ENCODE peak calls at places on chromosomes 3 and 15, in six cellular contexts. F is heart left ventricle, Q is Peyer's patch, M is A549, R is ovary, V is IMR-90. A is an unnamed sample.

GRCh38 chr15:70321106-70321809 is 223.5 kb upstream of the TLE3 start:
- DNase-seq in F (no peak), Q (no peak), M (no peak), R (no peak), V (no peak), A (no peak)

GRCh38 chr15:35514759-35515158 is 31.2 kb downstream of the DPH6 start:
- DNase-seq in F (no peak), Q (no peak), M (no peak), R (no peak), V (peak; percentile 33), A (no peak)

GRCh38 chr3:139111392-139112229 is 66.9 kb upstream of the PRR23C start:
- DNase-seq in F (peak; percentile 65), Q (peak; percentile 79), M (peak; percentile 50), R (peak; percentile 87), V (peak; percentile 55), A (peak; percentile 69)

GRCh38 chr3:61334783-61335182 is 83.5 kb upstream of the FHIT start:
- DNase-seq in F (no peak), Q (no peak), M (no peak), R (no peak), V (no peak), A (no peak)

GRCh38 chr3:95029644-95030043 is 966.8 kb downstream of the NSUN3 start:
- DNase-seq in F (no peak), Q (no peak), M (no peak), R (no peak), V (no peak), A (no peak)

GRCh38 chr3:43629254-43629653 is 7.4 kb upstream of the ANO10 start:
- DNase-seq in F (no peak), Q (no peak), M (peak; percentile 51), R (no peak), V (peak; percentile 76), A (no peak)

GRCh38 chr15:72227192-72227586 is 3.8 kb downstream of the PKM start:
- DNase-seq in F (no peak), Q (peak; percentile 65), M (peak; percentile 71), R (no peak), V (peak; percentile 91), A (no peak)

GRCh38 chr15:31365655-31366127 is 39.1 kb downstream of the KLF13 start:
- DNase-seq in F (peak; percentile 93), Q (peak; percentile 98), M (no peak), R (peak; percentile 92), V (peak; percentile 72), A (peak; percentile 97)

GRCh38 chr3:70040386-70040785 is 40.9 kb downstream of the SAMMSON start:
- DNase-seq in F (no peak), Q (no peak), M (peak; percentile 1), R (no peak), V (no peak), A (no peak)

GRCh38 chr3:159128628-159129027 is 326.8 kb downstream of the MFSD1 start:
- DNase-seq in F (no peak), Q (no peak), M (peak; percentile 20), R (no peak), V (no peak), A (no peak)

GRCh38 chr15:45855907-45856579 is 221.2 kb downstream of the SQOR start:
- DNase-seq in F (no peak), Q (no peak), M (no peak), R (no peak), V (no peak), A (no peak)

GRCh38 chr3:28745904-28746617 is 397.4 kb upstream of the AZI2 start:
- DNase-seq in F (no peak), Q (no peak), M (no peak), R (no peak), V (no peak), A (no peak)

GRCh38 chr3:174532776-174533175 is 326.4 kb upstream of the NAALADL2 start:
- DNase-seq in F (no peak), Q (no peak), M (no peak), R (no peak), V (no peak), A (no peak)

GRCh38 chr15:87959658-87960057 is 296.9 kb downstream of the NTRK3 start:
- DNase-seq in F (no peak), Q (no peak), M (no peak), R (no peak), V (no peak), A (no peak)

GRCh38 chr3:124395165-124395564 is 335.1 kb upstream of the UMPS start:
- DNase-seq in F (no peak), Q (no peak), M (no peak), R (no peak), V (no peak), A (peak; percentile 2)

GRCh38 chr3:105970283-105970682 is 101.5 kb upstream of the CBLB start:
- DNase-seq in F (no peak), Q (no peak), M (peak; percentile 17), R (no peak), V (peak; percentile 78), A (no peak)

GRCh38 chr15:46815765-46816164 is 901.5 kb upstream of the SEMA6D start:
- DNase-seq in F (peak; percentile 48), Q (no peak), M (no peak), R (no peak), V (no peak), A (no peak)

GRCh38 chr3:156630081-156630772 is 44.2 kb upstream of the TIPARP start:
- DNase-seq in F (no peak), Q (no peak), M (no peak), R (no peak), V (peak; percentile 45), A (no peak)

GRCh38 chr3:23706116-23706515 is 99.6 kb upstream of the UBE2E1 start:
- DNase-seq in F (no peak), Q (no peak), M (no peak), R (no peak), V (peak; percentile 24), A (no peak)

GRCh38 chr15:24848050-24848449 is 106.7 kb upstream of the SNRPN start:
- DNase-seq in F (peak; percentile 57), Q (no peak), M (peak; percentile 62), R (peak; percentile 16), V (peak; percentile 57), A (no peak)

GRCh38 chr3:51620543-51620942 is 50.5 kb upstream of the TEX264 start:
- DNase-seq in F (no peak), Q (no peak), M (no peak), R (no peak), V (peak; percentile 83), A (no peak)

GRCh38 chr3:186828340-186828739 is 14.2 kb upstream of the ADIPOQ start:
- DNase-seq in F (no peak), Q (peak; percentile 39), M (no peak), R (no peak), V (no peak), A (no peak)

GRCh38 chr15:69460481-69460880 is 7.9 kb downstream of the RPLP1 start:
- DNase-seq in F (no peak), Q (no peak), M (no peak), R (no peak), V (no peak), A (no peak)

GRCh38 chr3:122395582-122395981 is 11.6 kb downstream of the FAM162A start:
- DNase-seq in F (no peak), Q (no peak), M (no peak), R (no peak), V (no peak), A (no peak)

DNA sequence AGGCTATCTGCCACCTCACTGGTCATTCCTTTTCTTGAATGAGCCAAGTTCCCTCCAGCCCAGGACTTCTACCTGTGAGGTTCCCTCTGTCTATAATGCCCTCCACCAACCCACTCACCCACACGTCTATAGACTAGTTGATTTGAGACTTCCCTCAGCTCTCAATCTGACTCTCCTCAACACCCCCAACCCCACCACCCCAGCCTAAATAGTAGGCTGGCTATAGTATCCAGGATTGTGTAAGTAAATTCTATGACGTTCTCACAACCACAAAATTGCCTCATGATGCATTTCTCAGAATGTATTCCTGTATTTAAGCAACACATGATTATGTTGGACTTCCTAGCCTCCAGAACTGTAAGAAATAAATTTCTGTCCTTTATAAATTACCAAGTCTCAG is 2.2 kb downstream of the PLSCR1 start:
- DNase-seq in F (no peak), Q (no peak), M (no peak), R (no peak), V (peak; percentile 65), A (peak; percentile 30)
- TF ChIP-seq POLR2A in F (no peak), Q (no peak), M (no peak), R (no peak), V (no peak), A (no peak)

GRCh38 chr15:55289011-55289572 is 521 bp downstream of the RAB27A start:
- DNase-seq in F (peak; percentile 30), Q (peak; percentile 61), M (peak; percentile 19), R (no peak), V (peak; percentile 39), A (peak; percentile 76)
- TF ChIP-seq POLR2A in F (no peak), Q (no peak), M (no peak), R (no peak), V (no peak), A (no peak)

DNA sequence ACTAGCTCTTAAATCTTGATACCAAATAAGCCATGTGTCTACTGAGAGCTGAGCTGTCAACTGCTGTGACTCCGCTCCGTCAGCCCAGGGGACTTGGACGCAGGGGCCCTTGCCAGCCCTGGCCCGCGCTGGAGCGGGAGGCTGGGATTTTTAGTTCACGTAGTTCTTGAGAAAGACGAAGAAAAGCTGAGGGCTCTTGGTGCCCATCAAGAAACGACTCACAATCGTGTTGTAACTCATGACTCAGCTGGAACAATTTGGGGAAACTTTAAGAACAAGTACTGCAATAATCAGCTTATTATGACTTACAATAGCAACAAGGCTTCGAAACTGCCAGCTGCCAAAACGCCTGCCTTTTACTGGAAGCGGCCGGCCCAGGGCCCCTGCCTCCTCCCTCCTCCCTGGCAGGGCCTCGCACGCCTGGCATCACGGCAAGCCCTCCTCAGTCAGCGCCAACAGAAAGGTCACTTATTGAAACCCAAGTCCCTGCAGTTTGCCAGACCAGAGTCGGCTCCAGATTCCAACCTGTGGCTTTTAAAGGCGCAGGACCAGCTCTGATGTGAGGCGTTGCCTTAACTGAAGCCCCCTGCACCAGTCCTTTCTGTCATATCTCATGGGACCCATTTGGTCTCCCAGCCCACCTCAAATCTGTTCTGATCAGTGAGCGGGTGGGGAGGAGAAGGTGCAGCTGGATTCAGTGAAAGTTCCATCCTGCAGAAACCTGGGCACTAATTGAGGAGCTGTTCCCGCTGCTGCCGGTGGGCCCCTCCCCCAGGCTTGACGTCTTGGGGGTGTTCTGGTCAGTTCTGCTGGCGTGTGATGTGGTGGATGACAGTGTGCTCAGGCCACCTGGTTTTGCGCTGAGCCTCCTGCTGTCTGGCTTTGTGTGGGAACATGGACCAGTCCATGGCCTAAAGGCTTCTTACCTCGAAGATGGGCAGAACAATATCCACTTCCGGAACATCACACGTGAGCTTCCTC is 60.1 kb downstream of the RGMA start:
- DNase-seq in F (peak; percentile 93), Q (peak; percentile 59), M (no peak), R (peak; percentile 77), V (peak; percentile 91), A (peak; percentile 21)
- TF ChIP-seq POLR2A in F (no peak), Q (no peak), M (no peak), R (no peak), V (no peak), A (no peak)

GRCh38 chr3:48299746-48300361 is 33.6 kb downstream of the SPINK8 start:
- DNase-seq in F (no peak), Q (no peak), M (no peak), R (no peak), V (no peak), A (peak; percentile 87)

GRCh38 chr3:48297111-48297810 is 36.2 kb downstream of the SPINK8 start:
- DNase-seq in F (no peak), Q (no peak), M (no peak), R (no peak), V (no peak), A (no peak)

GRCh38 chr3:48303021-48303420 is 30.4 kb downstream of the SPINK8 start:
- DNase-seq in F (no peak), Q (no peak), M (no peak), R (no peak), V (no peak), A (no peak)

GRCh38 chr3:48301814-48302194 is 31.7 kb downstream of the SPINK8 start:
- DNase-seq in F (peak; percentile 30), Q (peak; percentile 68), M (peak; percentile 45), R (peak; percentile 45), V (peak; percentile 19), A (no peak)

GRCh38 chr3:48301020-48301813 is 32.2 kb downstream of the SPINK8 start:
- DNase-seq in F (peak; percentile 94), Q (peak; percentile 96), M (peak; percentile 89), R (peak; percentile 95), V (peak; percentile 84), A (peak; percentile 93)
- TF ChIP-seq POLR2A in F (no peak), Q (peak; percentile 70), M (peak; percentile 56), R (peak; percentile 86), V (peak; percentile 79), A (peak; percentile 80)

A was measured in erythroblast.